ENCODE peak calls at places on chromosomes 3 and 15, in seven cellular contexts. L is PC-3; X is H9; Q is HepG2; J is uterus; K is CD8-positive, alpha-beta T cell; O is mesothelial cell of epicardium. Y is an unnamed sample.

GRCh38 chr3:71530903-71531535 is 52.5 kb downstream of the FOXP1 start:
- DNase-seq in L (no peak), X (peak; percentile 54), Q (no peak), J (no peak), K (no peak), O (no peak), Y (no peak)

GRCh38 chr3:86954226-86954625 is 36.7 kb downstream of the VGLL3 start:
- DNase-seq in L (peak; percentile 97), X (no peak), Q (no peak), J (no peak), K (no peak), O (no peak), Y (no peak)

GRCh38 chr3:141066593-141066860 is 15.4 kb downstream of the SPSB4 start:
- DNase-seq in L (no peak), X (no peak), Q (no peak), J (no peak), K (no peak), O (no peak), Y (no peak)

GRCh38 chr3:70298385-70298784 is 14.1 kb downstream of the MDFIC2 start:
- DNase-seq in L (peak; percentile 24), X (no peak), Q (no peak), J (no peak), K (no peak), O (no peak), Y (no peak)

GRCh38 chr3:195557327-195557726 is 14.2 kb upstream of the PPP1R2 start:
- DNase-seq in L (no peak), X (no peak), Q (peak; percentile 40), J (no peak), K (no peak), O (no peak), Y (no peak)

GRCh38 chr15:99452728-99453643 is 112.8 kb upstream of the MEF2A start:
- DNase-seq in L (no peak), X (no peak), Q (peak; percentile 30), J (peak; percentile 55), K (no peak), O (peak; percentile 37), Y (peak; percentile 90)

GRCh38 chr3:13206799-13207577 is 133.8 kb upstream of the IQSEC1 start:
- DNase-seq in L (no peak), X (no peak), Q (no peak), J (no peak), K (no peak), O (no peak), Y (no peak)

GRCh38 chr15:69973102-69973714 is 124.5 kb downstream of the TLE3 start:
- DNase-seq in L (peak; percentile 85), X (no peak), Q (peak; percentile 23), J (no peak), K (no peak), O (no peak), Y (peak; percentile 68)

GRCh38 chr3:114290911-114291901 is 2.6 kb upstream of the TIGIT start:
- DNase-seq in L (peak; percentile 59), X (peak; percentile 95), Q (peak; percentile 54), J (peak; percentile 41), K (peak; percentile 89), O (peak; percentile 66), Y (peak; percentile 93)

GRCh38 chr3:11020764-11021163 is 28.2 kb downstream of the SLC6A1 start:
- DNase-seq in L (no peak), X (no peak), Q (no peak), J (no peak), K (no peak), O (no peak), Y (no peak)

GRCh38 chr15:71380345-71380744 is 265.1 kb downstream of the THSD4 start:
- DNase-seq in L (no peak), X (no peak), Q (no peak), J (no peak), K (no peak), O (no peak), Y (no peak)

GRCh38 chr15:45242289-45242688 is 9.7 kb upstream of the SLC28A2 start:
- DNase-seq in L (no peak), X (no peak), Q (no peak), J (no peak), K (no peak), O (no peak), Y (peak; percentile 8)

GRCh38 chr15:25740438-25741252 is 122.5 kb downstream of the ATP10A start:
- DNase-seq in L (no peak), X (no peak), Q (no peak), J (no peak), K (no peak), O (peak; percentile 14), Y (no peak)

GRCh38 chr3:58577269-58577821 is at the start of gene FAM107A:
- DNase-seq in L (peak; percentile 33), X (peak; percentile 85), Q (no peak), J (peak; percentile 45), K (no peak), O (no peak), Y (no peak)
- TF ChIP-seq CTCF in L (peak; percentile 39), X (peak; percentile 51), Q (no peak), J (peak; percentile 27), K (no peak), O (no peak), Y (no peak)

DNA sequence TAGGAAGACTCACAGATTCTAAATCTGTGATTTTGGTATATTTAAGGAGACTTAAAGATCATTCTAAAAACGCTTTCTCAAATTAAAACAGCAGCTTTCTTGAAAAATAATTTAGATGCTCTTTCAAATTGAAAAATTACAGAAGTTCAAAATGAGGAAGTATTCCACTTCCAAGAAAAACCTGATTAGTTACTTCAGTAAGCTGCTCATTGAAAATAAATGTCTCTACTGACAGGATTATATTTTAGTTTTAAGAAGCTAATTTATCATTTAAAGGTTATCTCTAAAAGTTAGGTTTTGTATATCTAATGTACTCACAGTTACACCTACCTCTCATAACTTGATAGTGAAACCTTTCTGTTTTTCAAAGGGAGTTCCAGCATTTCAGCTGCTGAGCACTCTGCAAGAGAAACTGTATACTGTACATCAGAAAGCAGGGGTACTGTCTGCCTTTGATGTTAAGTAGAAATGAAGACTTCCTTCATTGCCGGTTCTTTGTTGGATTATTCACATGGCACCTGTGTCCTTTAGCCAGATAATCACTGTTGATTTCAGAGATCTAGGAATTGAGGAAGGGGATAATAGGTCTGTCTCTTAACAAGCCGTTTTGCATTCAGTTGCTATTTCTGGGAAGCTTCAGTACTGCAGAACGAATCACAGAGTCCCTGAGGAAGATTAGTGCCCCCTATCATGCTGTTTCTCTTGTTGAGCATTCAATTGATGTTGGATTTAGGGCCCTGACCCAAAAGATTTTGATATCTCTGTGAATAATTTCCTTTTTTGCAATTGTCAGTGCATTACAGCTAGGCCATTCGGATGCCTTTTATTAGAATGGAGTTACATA is 161.7 kb downstream of the TCF12 start:
- DNase-seq in L (no peak), X (no peak), Q (no peak), J (no peak), K (no peak), O (no peak), Y (peak; percentile 50)
- TF ChIP-seq CTCF in L (no peak), X (peak; percentile 25), Q (no peak), J (no peak), K (no peak), O (no peak), Y (no peak)

GRCh38 chr15:37698679-37699078 is 235.8 kb upstream of the TMCO5A start:
- DNase-seq in L (peak; percentile 11), X (no peak), Q (no peak), J (no peak), K (no peak), O (no peak), Y (no peak)
- TF ChIP-seq CTCF in L (peak; percentile 24), X (no peak), Q (no peak), J (no peak), K (no peak), O (no peak), Y (no peak)

GRCh38 chr3:133964547-133964946 is 65.2 kb downstream of the SLCO2A1 start:
- DNase-seq in L (peak; percentile 32), X (no peak), Q (peak; percentile 4), J (no peak), K (no peak), O (no peak), Y (no peak)
- TF ChIP-seq CTCF in L (peak; percentile 49), X (peak; percentile 53), Q (peak; percentile 29), J (no peak), K (no peak), O (no peak), Y (no peak)

GRCh38 chr3:169665264-169666078 is 2.0 kb upstream of the MECOM start:
- DNase-seq in L (no peak), X (no peak), Q (no peak), J (no peak), K (no peak), O (no peak), Y (no peak)
- TF ChIP-seq CTCF in L (no peak), X (no peak), Q (no peak), J (no peak), K (no peak), O (no peak), Y (no peak)